ENCODE peak calls at places on chromosome 22, in four cellular contexts. O is ovary, N is tibial nerve, V is choroid plexus epithelial cell. C is an unnamed sample.

GRCh38 chr22:36641902-36642640 is 61.5 kb downstream of the CACNG2 start:
- DNase-seq in O (no peak), N (no peak), V (peak), C (peak)

GRCh38 chr22:49660321-49660720 is 167.4 kb downstream of the BRD1 start:
- DNase-seq in O (no peak), N (no peak), V (no peak), C (no peak)

GRCh38 chr22:45587638-45588481 is 83.8 kb upstream of the ATXN10 start:
- DNase-seq in O (no peak), N (no peak), V (peak), C (peak)

GRCh38 chr22:25402501-25403283 is 161.8 kb upstream of the GRK3 start:
- DNase-seq in O (peak), N (no peak), V (peak), C (peak)

GRCh38 chr22:35627267-35628041 is 10.3 kb upstream of the MB start:
- DNase-seq in O (peak), N (peak), V (peak), C (peak)

GRCh38 chr22:32706149-32706548 is 95.4 kb upstream of the TIMP3 start:
- DNase-seq in O (no peak), N (no peak), V (no peak), C (peak)

GRCh38 chr22:29609139-29609538 is 5.7 kb downstream of the NF2 start:
- DNase-seq in O (no peak), N (no peak), V (peak), C (no peak)

GRCh38 chr22:23182289-23183106 is 2.2 kb downstream of the BCR start:
- DNase-seq in O (no peak), N (no peak), V (peak), C (no peak)

GRCh38 chr22:17785185-17786184 is 11.2 kb upstream of the BID start:
- DNase-seq in O (peak), N (no peak), V (peak), C (peak)

GRCh38 chr22:28750471-28750881 is 8.6 kb downstream of the HSCB start:
- DNase-seq in O (no peak), N (no peak), V (peak), C (peak)

GRCh38 chr22:36510384-36510783 is 3.5 kb upstream of the FOXRED2 start:
- DNase-seq in O (no peak), N (no peak), V (no peak), C (no peak)

GRCh38 chr22:37824674-37825641 is 1.8 kb downstream of the GALR3 start:
- DNase-seq in O (no peak), N (no peak), V (peak), C (no peak)

GRCh38 chr22:37472418-37473006 is 13.7 kb downstream of the MFNG start:
- DNase-seq in O (no peak), N (no peak), V (peak), C (no peak)

GRCh38 chr22:26215766-26216165 is 46.5 kb downstream of the SEZ6L start:
- DNase-seq in O (no peak), N (no peak), V (no peak), C (no peak)

GRCh38 chr22:47160141-47160541 is 397.7 kb downstream of the TBC1D22A start:
- DNase-seq in O (no peak), N (no peak), V (no peak), C (no peak)

GRCh38 chr22:33110562-33111163 is 52.5 kb upstream of the SYN3 start:
- DNase-seq in O (no peak), N (no peak), V (no peak), C (no peak)

GRCh38 chr22:35947794-35948425 is 80.7 kb downstream of the RBFOX2 start:
- DNase-seq in O (no peak), N (no peak), V (peak), C (peak)

GRCh38 chr22:36445158-36445668 is 36.2 kb downstream of the TXN2 start:
- DNase-seq in O (peak), N (no peak), V (peak), C (peak)

GRCh38 chr22:42179616-42180015 is 49.0 kb upstream of the CYP2D6 start:
- DNase-seq in O (no peak), N (no peak), V (peak), C (peak)

GRCh38 chr22:42608481-42609361 is 6.0 kb downstream of the POLDIP3 start:
- DNase-seq in O (no peak), N (no peak), V (peak), C (peak)

GRCh38 chr22:36986242-36986821 is 32.9 kb downstream of the TST start:
- DNase-seq in O (no peak), N (no peak), V (no peak), C (no peak)

GRCh38 chr22:31136155-31136554 is 4.2 kb downstream of the PLA2G3 start:
- DNase-seq in O (no peak), N (no peak), V (no peak), C (no peak)

GRCh38 chr22:30575859-30576258 is 1.4 kb upstream of the GAL3ST1 start:
- DNase-seq in O (no peak), N (no peak), V (no peak), C (no peak)

GRCh38 chr22:22508274-22509176 is at the start of gene ZNF280B:
- DNase-seq in O (peak), N (no peak), V (peak), C (peak)

GRCh38 chr22:48510599-48510998 is 1317.1 kb downstream of the BRD1 start:
- DNase-seq in O (no peak), N (no peak), V (no peak), C (no peak)
- TF ChIP-seq CTCF in O (no peak), N (no peak), V (no peak), C (no peak)

GRCh38 chr22:44298331-44299087 is 14.2 kb downstream of the SHISAL1 start:
- DNase-seq in O (no peak), N (no peak), V (no peak), C (no peak)
- TF ChIP-seq CTCF in O (no peak), N (no peak), V (no peak), C (no peak)

DNA sequence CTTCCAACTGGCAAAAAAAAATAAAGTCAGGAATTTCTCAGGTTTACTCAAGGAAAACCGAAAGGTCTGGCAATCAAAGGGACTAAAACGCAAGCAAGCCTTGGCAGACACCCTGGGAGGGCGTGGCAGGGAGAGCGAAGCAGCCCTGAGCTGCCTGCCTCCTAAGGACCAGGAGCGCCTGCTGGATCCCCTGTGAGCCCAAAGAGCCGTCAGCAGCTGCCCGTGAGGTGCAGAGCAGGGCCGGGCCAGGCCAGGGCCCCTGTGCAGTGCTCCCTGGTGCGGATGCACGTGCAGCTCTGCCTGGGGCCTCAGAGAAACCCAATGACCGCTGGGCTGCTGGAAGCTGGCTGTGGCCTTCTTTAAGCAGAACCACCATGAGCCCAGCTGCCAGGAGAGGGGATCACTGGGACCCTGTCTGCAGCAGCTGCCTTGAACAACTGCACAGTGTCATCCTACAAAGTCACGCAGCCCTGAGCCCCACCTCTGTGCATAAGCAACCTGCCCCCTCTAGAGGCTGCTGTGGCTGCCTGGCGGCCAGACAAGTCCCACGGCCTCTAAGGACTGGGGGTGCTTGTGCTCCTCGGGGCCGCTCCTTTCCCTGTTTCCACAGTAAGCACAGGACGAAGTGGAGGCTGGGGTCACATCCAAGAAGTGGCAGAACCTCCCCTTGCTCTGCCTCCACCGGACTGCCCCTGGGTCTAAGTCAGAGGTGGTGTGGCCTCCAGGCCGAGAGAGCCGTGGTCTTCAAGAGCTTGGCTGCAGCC is 29.2 kb upstream of the COMT start:
- DNase-seq in O (no peak), N (no peak), V (peak), C (no peak)
- TF ChIP-seq CTCF in O (no peak), N (no peak), V (peak), C (no peak)

DNA sequence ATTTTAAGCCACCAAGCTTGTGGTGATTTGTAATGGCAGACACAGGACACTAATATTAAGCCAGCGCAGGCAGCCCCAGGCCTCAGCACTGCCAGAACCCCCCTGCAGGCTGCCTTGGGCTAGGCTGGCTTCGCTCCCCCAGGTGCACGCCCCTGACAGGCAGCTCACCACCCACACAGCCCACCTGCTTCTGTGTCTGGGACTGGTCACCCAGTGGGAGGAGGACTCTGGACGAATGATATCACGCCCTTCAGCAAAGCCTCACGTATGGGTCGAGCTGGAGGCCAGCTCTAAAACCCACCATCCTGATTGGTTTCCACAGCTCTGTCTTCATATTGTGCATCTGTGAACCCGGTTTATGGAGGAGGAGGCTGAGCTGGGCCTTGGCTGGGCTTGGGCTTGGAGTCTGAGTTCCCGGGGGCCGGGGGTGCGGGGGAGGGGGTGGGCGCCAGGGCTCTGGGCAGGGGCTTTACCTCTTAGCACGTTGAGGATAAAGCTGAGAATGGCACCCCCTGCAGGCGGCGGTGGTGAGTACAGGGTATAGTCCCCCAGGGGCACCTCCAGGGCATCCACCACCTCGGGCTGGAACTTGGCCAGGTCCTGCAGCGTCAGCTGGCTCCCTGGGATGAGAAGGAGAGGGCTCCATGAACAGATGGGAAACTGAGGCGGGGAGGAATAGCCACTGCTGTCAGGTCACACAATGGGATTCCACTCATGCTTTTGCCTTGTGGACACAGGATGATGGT is 13.8 kb downstream of the GGT5 start:
- DNase-seq in O (no peak), N (no peak), V (no peak), C (no peak)
- TF ChIP-seq CTCF in O (no peak), N (peak), V (peak), C (peak)